ENCODE peak calls at places on chromosomes 2 and 18, in five cellular contexts. G, N, W, R and S are unnamed samples.

GRCh38 chr2:181953773-181954537 is 31.7 kb upstream of the PPP1R1C start:
- DNase-seq in G (peak; percentile 83), N (peak; percentile 70), W (peak; percentile 19), R (peak; percentile 95), S (peak; percentile 42)

GRCh38 chr2:156300337-156300736 is 32.2 kb downstream of the NR4A2 start:
- DNase-seq in G (no peak), N (peak; percentile 84), W (no peak), R (no peak), S (no peak)

GRCh38 chr2:124112966-124113365 is 87.9 kb downstream of the CNTNAP5 start:
- DNase-seq in G (no peak), N (no peak), W (no peak), R (no peak), S (no peak)

GRCh38 chr2:198604599-198604998 is 800.2 kb downstream of the PLCL1 start:
- DNase-seq in G (no peak), N (no peak), W (no peak), R (no peak), S (no peak)

GRCh38 chr18:76844742-76845477 is 22.6 kb downstream of the ZNF236 start:
- DNase-seq in G (no peak), N (peak; percentile 48), W (no peak), R (no peak), S (no peak)

GRCh38 chr2:232889876-232890401 is 19.9 kb downstream of the SNORC start:
- DNase-seq in G (no peak), N (no peak), W (no peak), R (no peak), S (no peak)

GRCh38 chr2:32863803-32864202 is 83.0 kb upstream of the LTBP1 start:
- DNase-seq in G (no peak), N (no peak), W (no peak), R (no peak), S (no peak)

GRCh38 chr2:27890146-27891062 is at the start of the genes BABAM2 and RBKS:
- DNase-seq in G (peak; percentile 66), N (peak; percentile 89), W (peak; percentile 58), R (peak; percentile 91), S (peak; percentile 65)

GRCh38 chr2:24492283-24493272 is 1.5 kb downstream of the NCOA1 start:
- DNase-seq in G (no peak), N (no peak), W (no peak), R (peak; percentile 51), S (no peak)

GRCh38 chr2:169031202-169031601 is at the start of gene ABCB11:
- DNase-seq in G (no peak), N (no peak), W (no peak), R (no peak), S (no peak)

GRCh38 chr2:3173031-3173430 is 204.6 kb downstream of the EIPR1 start:
- DNase-seq in G (no peak), N (no peak), W (no peak), R (no peak), S (no peak)

GRCh38 chr2:190344275-190344827 is 962 bp downstream of the INPP1 start:
- DNase-seq in G (no peak), N (peak; percentile 75), W (no peak), R (peak; percentile 55), S (peak; percentile 32)

GRCh38 chr2:10792660-10793400 is 19.8 kb downstream of the PDIA6 start:
- DNase-seq in G (no peak), N (no peak), W (no peak), R (peak; percentile 54), S (no peak)

GRCh38 chr2:3523551-3524041 is 4.3 kb upstream of the ADI1 start:
- DNase-seq in G (no peak), N (peak; percentile 65), W (no peak), R (no peak), S (no peak)

GRCh38 chr2:74966893-74967292 is 8.4 kb downstream of the POLE4 start:
- DNase-seq in G (no peak), N (no peak), W (no peak), R (no peak), S (no peak)

GRCh38 chr18:23203891-23204432 is 68.7 kb downstream of the CABLES1 start:
- DNase-seq in G (no peak), N (no peak), W (no peak), R (no peak), S (no peak)

GRCh38 chr18:34493099-34493544 is 217.0 kb upstream of the DTNA start:
- DNase-seq in G (no peak), N (peak; percentile 72), W (no peak), R (peak; percentile 88), S (no peak)

GRCh38 chr2:109305494-109306187 is 176.6 kb downstream of the SH3RF3 start:
- DNase-seq in G (no peak), N (no peak), W (no peak), R (no peak), S (no peak)

GRCh38 chr2:162058973-162059668 is 14.9 kb downstream of the DPP4 start:
- DNase-seq in G (no peak), N (no peak), W (peak; percentile 84), R (no peak), S (no peak)

GRCh38 chr2:231795525-231796327 is 9.5 kb downstream of the COPS7B start:
- DNase-seq in G (peak; percentile 81), N (peak; percentile 97), W (no peak), R (peak; percentile 56), S (peak; percentile 35)

GRCh38 chr2:150133623-150134022 is 353.8 kb downstream of the RND3 start:
- DNase-seq in G (peak; percentile 74), N (peak; percentile 56), W (peak; percentile 62), R (no peak), S (peak; percentile 87)

GRCh38 chr2:171081649-171082111 is 79.0 kb downstream of the TLK1 start:
- DNase-seq in G (no peak), N (no peak), W (no peak), R (no peak), S (no peak)

GRCh38 chr2:226898925-226899324 is 63.1 kb downstream of the RHBDD1 start:
- DNase-seq in G (no peak), N (no peak), W (no peak), R (no peak), S (no peak)

GRCh38 chr2:203687161-203687560 is 19.3 kb upstream of the CD28 start:
- DNase-seq in G (no peak), N (no peak), W (no peak), R (no peak), S (no peak)

GRCh38 chr2:70124983-70125480 is 37.8 kb downstream of the PCBP1 start:
- DNase-seq in G (no peak), N (no peak), W (no peak), R (peak; percentile 77), S (no peak)

GRCh38 chr2:105391058-105391627 is 7.7 kb downstream of the FHL2 start:
- DNase-seq in G (no peak), N (peak; percentile 73), W (no peak), R (no peak), S (peak; percentile 74)

GRCh38 chr2:2293527-2294089 is 37.5 kb downstream of the MYT1L start:
- DNase-seq in G (no peak), N (no peak), W (no peak), R (no peak), S (no peak)

GRCh38 chr2:55888941-55889340 is 34.6 kb downstream of the EFEMP1 start:
- DNase-seq in G (no peak), N (no peak), W (no peak), R (no peak), S (no peak)

GRCh38 chr2:55885944-55886281 is 37.7 kb downstream of the EFEMP1 start:
- DNase-seq in G (no peak), N (no peak), W (no peak), R (no peak), S (no peak)

GRCh38 chr2:55887906-55888625 is 35.5 kb downstream of the EFEMP1 start:
- DNase-seq in G (no peak), N (no peak), W (no peak), R (no peak), S (no peak)

GRCh38 chr2:55885129-55885943 is 38.2 kb downstream of the EFEMP1 start:
- DNase-seq in G (peak; percentile 24), N (no peak), W (no peak), R (no peak), S (peak; percentile 75)

DNA sequence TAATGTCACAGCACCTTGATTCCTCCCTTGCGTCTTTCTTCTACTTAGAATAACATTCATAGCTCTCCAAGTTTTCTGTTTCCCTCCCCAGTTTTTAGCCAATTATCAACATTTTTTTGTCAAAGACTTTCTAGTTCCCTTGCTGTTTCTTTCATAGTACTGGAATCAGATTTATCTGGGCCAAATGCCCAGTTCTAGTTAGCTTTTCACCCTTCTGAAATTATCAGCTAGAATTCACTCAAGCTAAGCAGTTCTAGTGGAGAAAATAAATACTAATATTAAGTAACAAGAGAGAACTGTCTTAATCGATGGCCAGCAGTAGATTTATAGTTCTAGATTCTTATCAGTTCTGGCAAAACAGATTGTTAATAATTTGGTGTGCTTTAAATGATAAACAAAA is 36.2 kb downstream of the EFEMP1 start:
- DNase-seq in G (no peak), N (no peak), W (no peak), R (no peak), S (no peak)
- H3K4me1 ChIP-seq in G (no peaks in the 10 kb centered on the region), N (no peaks in the 10 kb centered on the region), W (no peaks in the 10 kb centered on the region), R (no peaks in the 10 kb centered on the region), S (no peaks in the 10 kb centered on the region)

DNA sequence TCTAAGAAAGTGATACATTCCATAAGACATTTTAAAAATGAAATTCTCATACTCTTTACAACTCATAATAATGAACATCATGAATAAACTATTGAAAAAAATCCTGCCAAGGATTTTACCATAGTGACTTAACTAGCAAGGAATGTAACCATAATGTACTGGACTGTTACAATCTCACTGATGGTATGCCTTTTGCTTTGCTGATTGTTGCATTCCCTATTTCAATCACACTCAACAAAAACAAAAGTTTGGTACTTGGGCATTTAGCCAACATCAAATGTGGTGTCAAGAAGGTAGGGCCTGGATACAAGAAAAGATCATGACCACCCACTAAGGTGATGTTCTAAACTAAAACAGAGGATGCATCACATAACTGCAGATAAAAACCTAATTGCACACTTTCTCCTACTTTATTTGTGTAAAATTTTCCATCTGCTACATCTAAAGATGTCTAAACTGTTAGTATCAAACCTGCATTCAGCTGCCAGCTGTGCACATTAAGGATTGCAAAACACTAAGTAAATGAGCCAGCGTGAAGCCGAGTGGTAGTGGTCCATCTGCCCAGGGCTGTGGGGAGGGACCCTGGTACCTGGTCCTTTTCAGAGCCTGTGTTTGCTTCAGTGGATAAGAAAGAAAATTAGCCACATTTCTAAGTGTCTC is 564.4 kb downstream of the ZEB2 start:
- DNase-seq in G (no peak), N (no peak), W (no peak), R (no peak), S (no peak)
- TF ChIP-seq REST in G (no peak), N (no peak), W (no peak), R (no peak), S (no peak)

GRCh38 chr2:39120521-39120770 is 405 bp downstream of the SOS1 start:
- DNase-seq in G (no peak), N (no peak), W (no peak), R (no peak), S (no peak)
- H3K4me3 ChIP-seq in G (peak overlapping the region; percentile 76), N (peak overlapping the region; percentile 69), W (peak overlapping the region; percentile 83), R (peak overlapping the region; percentile 90), S (peak overlapping the region; percentile 90)

DNA sequence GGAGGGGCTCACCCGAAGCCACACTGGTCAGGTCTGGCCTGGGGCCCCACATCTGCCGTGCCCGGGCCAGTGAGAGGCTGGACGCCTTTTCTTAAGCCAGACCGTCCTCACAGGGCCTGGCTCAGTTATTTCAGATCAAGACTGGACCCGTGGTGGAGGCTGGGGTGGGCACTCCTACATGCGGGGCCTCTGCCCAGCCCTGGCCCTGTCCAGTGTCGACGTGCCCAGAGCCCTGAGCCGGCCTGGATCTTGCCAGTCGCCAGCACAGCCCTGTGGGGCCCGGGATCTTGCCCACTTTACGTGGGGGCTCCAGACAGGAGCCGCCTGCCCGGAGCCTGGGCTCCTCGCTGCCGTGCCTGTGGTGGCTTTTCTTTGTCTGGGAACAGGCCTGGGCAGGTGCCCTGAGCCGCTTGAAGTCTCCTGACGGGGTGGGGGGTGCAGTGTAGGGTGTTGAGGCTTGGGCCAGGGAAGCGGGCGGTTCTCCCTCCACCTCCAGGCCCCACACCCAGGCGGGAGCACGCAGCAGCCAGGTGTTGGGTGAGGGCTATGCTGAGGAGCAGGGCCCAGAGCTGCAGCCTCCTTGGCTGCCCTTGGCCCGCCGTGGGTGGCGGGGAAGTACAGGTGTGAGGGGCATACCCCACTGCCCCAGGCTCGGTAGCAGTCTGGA is 6.0 kb downstream of the GPC1 start:
- DNase-seq in G (no peak), N (no peak), W (no peak), R (no peak), S (no peak)
- H3K4me1 ChIP-seq in G (peaks cover 12% of the 10 kb centered on the region), N (peaks cover 15% of the 10 kb centered on the region), W (no peaks in the 10 kb centered on the region), R (peaks cover 5% of the 10 kb centered on the region), S (peaks cover 2% of the 10 kb centered on the region)